ENCODE peak calls at places on chromosome 5, in six cellular contexts. C is hepatocyte; K is GM19239; A is activated CD4-positive, alpha-beta T cell treated with anti-CD3 and anti-CD28 coated beads, Interleukin-2, amount 50 U/mL, for 1 hour; Z is activated CD8-positive, alpha-beta memory T cell treated with anti-CD3 and anti-CD28 coated beads, Interleukin-2, amount 50 U/mL, for 48 hours; E is cardiac fibroblast. M is an unnamed sample.
A peak's percentile ranks its signal among the peaks of the same experiment; 100 is the strongest.

GRCh38 chr5:38866362-38867070 is 20.7 kb downstream of the OSMR start:
- DNase-seq in Z (no peak), E (peak; percentile 47), K (no peak), A (no peak), C (no peak), M (no peak)

GRCh38 chr5:43567967-43568366 is 11.1 kb upstream of the PAIP1 start:
- DNase-seq in E (no peak), A (no peak), K (no peak), C (no peak), Z (no peak), M (no peak)

GRCh38 chr5:78677777-78678668 is 29.5 kb upstream of the LHFPL2 start:
- DNase-seq in K (no peak), A (no peak), E (peak; percentile 98), Z (no peak), C (peak; percentile 55), M (no peak)

GRCh38 chr5:80654054-80654390 is 430 bp upstream of the MSH3 start:
- DNase-seq in K (peak; percentile 7), E (peak; percentile 15), Z (no peak), C (peak; percentile 49), A (no peak), M (no peak)

GRCh38 chr5:16540421-16540820 is 74.8 kb upstream of the ZNF622 start:
- DNase-seq in C (no peak), K (no peak), E (peak; percentile 88), A (no peak), Z (no peak), M (no peak)

GRCh38 chr5:39730011-39730410 is 305.2 kb upstream of the DAB2 start:
- DNase-seq in E (no peak), K (no peak), A (no peak), Z (no peak), C (no peak), M (no peak)

GRCh38 chr5:115246361-115246991 is 16.2 kb downstream of the PGGT1B start:
- DNase-seq in Z (no peak), C (peak; percentile 40), E (peak; percentile 60), K (no peak), A (no peak), M (no peak)

GRCh38 chr5:10635861-10636350 is 72.0 kb downstream of the ANKRD33B start:
- DNase-seq in E (no peak), K (no peak), A (no peak), C (no peak), Z (no peak), M (no peak)

GRCh38 chr5:154513669-154514084 is 35.6 kb upstream of the HAND1 start:
- DNase-seq in E (peak; percentile 18), Z (no peak), A (no peak), C (no peak), K (no peak), M (no peak)

GRCh38 chr5:37875051-37875787 is 35.4 kb upstream of the GDNF start:
- DNase-seq in K (no peak), C (peak; percentile 16), Z (no peak), E (peak; percentile 84), A (no peak), M (no peak)

GRCh38 chr5:139667730-139668063 is 19.5 kb downstream of the CXXC5 start:
- DNase-seq in E (peak; percentile 58), A (no peak), C (no peak), K (no peak), Z (no peak), M (no peak)

GRCh38 chr5:148386041-148386440 is 2.3 kb downstream of the FBXO38 start:
- DNase-seq in K (no peak), Z (no peak), E (no peak), C (no peak), A (no peak), M (no peak)

GRCh38 chr5:9596833-9597232 is 33.3 kb downstream of the TAS2R1 start:
- DNase-seq in C (no peak), Z (no peak), A (no peak), K (no peak), E (no peak), M (no peak)

GRCh38 chr5:179814090-179814489 is 6.6 kb upstream of the SQSTM1 start:
- DNase-seq in E (no peak), K (no peak), C (no peak), A (no peak), Z (no peak), M (no peak)

GRCh38 chr5:146447734-146448380 is 724 bp downstream of the TCERG1 start:
- DNase-seq in E (peak; percentile 60), C (peak; percentile 37), K (no peak), A (no peak), Z (no peak), M (no peak)

M was measured in breast epithelium.